ENCODE peak calls at places on chromosomes 16 and 17, in six cellular contexts. H is mesenchymal stem cell, A is H9, S is IMR-90, K is H1, E is mesendoderm. N is an unnamed sample.

GRCh38 chr17:51046527-51047384 is 73.9 kb downstream of the SPAG9 start:
- DNase-seq in S (peak), E (peak), H (peak), K (peak), A (peak), N (peak)

GRCh38 chr16:17026600-17027242 is 444.0 kb downstream of the XYLT1 start:
- DNase-seq in K (no peak), S (no peak), A (no peak), E (no peak), H (no peak), N (no peak)

GRCh38 chr17:75034236-75034908 is 12.4 kb downstream of the ATP5PD start:
- DNase-seq in S (peak), A (peak), E (peak), K (peak), H (peak), N (peak)

GRCh38 chr16:23145608-23146007 is 3.6 kb downstream of the USP31 start:
- DNase-seq in K (no peak), A (no peak), E (peak), S (peak), H (peak), N (no peak)

GRCh38 chr16:67247698-67248400 is 568 bp upstream of the FHOD1 start:
- DNase-seq in A (no peak), H (peak), E (no peak), S (no peak), K (peak), N (no peak)

GRCh38 chr17:49442051-49442450 is 27.4 kb upstream of the PHB1 start:
- DNase-seq in S (no peak), E (no peak), K (no peak), A (no peak), H (no peak), N (no peak)

GRCh38 chr17:14352139-14352538 is 51.3 kb downstream of the HS3ST3B1 start:
- DNase-seq in K (no peak), E (no peak), S (no peak), H (peak), A (no peak), N (no peak)

GRCh38 chr17:77523562-77523961 is 382.8 kb downstream of the SEC14L1 start:
- DNase-seq in A (peak), S (no peak), H (no peak), K (no peak), E (no peak), N (no peak)

GRCh38 chr17:75450270-75450669 is 6.2 kb upstream of the TMEM94 start:
- DNase-seq in A (no peak), E (no peak), H (no peak), K (no peak), S (peak), N (no peak)

GRCh38 chr17:17151055-17151454 is 55.1 kb downstream of the PLD6 start:
- DNase-seq in E (no peak), H (peak), A (no peak), K (no peak), S (peak), N (no peak)

GRCh38 chr16:23132921-23133532 is 16.2 kb downstream of the USP31 start:
- DNase-seq in A (no peak), S (peak), H (no peak), K (no peak), E (no peak), N (no peak)

GRCh38 chr16:73886378-73886777 is 410.2 kb upstream of the PSMD7 start:
- DNase-seq in E (no peak), S (no peak), K (no peak), H (no peak), A (no peak), N (no peak)

GRCh38 chr16:11107781-11108465 is 148.1 kb downstream of the SOCS1 start:
- DNase-seq in S (peak), K (no peak), A (no peak), H (peak), E (peak), N (no peak)

GRCh38 chr16:22189473-22190168 is 16.5 kb upstream of the EEF2K start:
- DNase-seq in A (peak), K (no peak), H (peak), S (peak), E (no peak), N (no peak)

GRCh38 chr16:58730724-58731370 is 3.3 kb downstream of the GOT2 start:
- DNase-seq in A (no peak), S (no peak), K (no peak), E (no peak), H (no peak), N (no peak)

GRCh38 chr17:5694507-5694906 is 110.2 kb upstream of the NLRP1 start:
- DNase-seq in H (no peak), K (peak), A (peak), E (peak), S (no peak), N (no peak)

GRCh38 chr16:61045931-61046330 is 990.3 kb downstream of the CDH8 start:
- DNase-seq in A (no peak), E (no peak), K (no peak), S (no peak), H (no peak), N (no peak)

GRCh38 chr16:85901760-85902365 is 2.9 kb downstream of the IRF8 start:
- DNase-seq in E (no peak), S (no peak), A (no peak), K (no peak), H (no peak), N (no peak)

GRCh38 chr16:47567321-47567720 is 106.2 kb downstream of the PHKB start:
- DNase-seq in S (no peak), K (no peak), E (no peak), H (no peak), A (no peak), N (no peak)

GRCh38 chr17:66964083-66964771 is at the start of gene CACNG4:
- DNase-seq in S (no peak), H (no peak), E (peak), A (no peak), K (peak), N (no peak)

GRCh38 chr17:16969931-16970906 is 1.7 kb downstream of the TNFRSF13B start:
- DNase-seq in H (no peak), E (no peak), A (peak), S (no peak), K (peak), N (no peak)

GRCh38 chr16:59249049-59249448 is 514.9 kb upstream of the GOT2 start:
- DNase-seq in K (peak), A (peak), H (no peak), S (no peak), E (peak), N (no peak)

GRCh38 chr16:80526418-80527061 is 14.3 kb upstream of the DYNLRB2 start:
- DNase-seq in E (peak), S (peak), K (no peak), A (peak), H (peak), N (peak)

GRCh38 chr16:27298132-27298531 is 15.6 kb upstream of the IL4R start:
- DNase-seq in A (no peak), E (no peak), K (no peak), S (no peak), H (no peak), N (no peak)

GRCh38 chr16:30711712-30712111 is 12.7 kb downstream of the SRCAP start:
- DNase-seq in S (no peak), A (no peak), E (no peak), H (no peak), K (no peak), N (no peak)

GRCh38 chr16:55042556-55043432 is 112.1 kb downstream of the IRX5 start:
- DNase-seq in A (peak), H (no peak), S (no peak), K (no peak), E (no peak), N (no peak)

GRCh38 chr17:61259360-61259759 is 140.3 kb upstream of the TBX2 start:
- DNase-seq in E (no peak), K (no peak), H (peak), S (no peak), A (no peak), N (no peak)

GRCh38 chr17:77867308-77867781 is 91.2 kb upstream of the TNRC6C start:
- DNase-seq in K (no peak), H (no peak), S (no peak), E (no peak), A (no peak), N (no peak)

GRCh38 chr16:11535494-11535893 is 51.2 kb downstream of the LITAF start:
- DNase-seq in E (no peak), A (no peak), H (no peak), S (no peak), K (no peak), N (no peak)

GRCh38 chr16:86680137-86680536 is 101.8 kb downstream of the FOXL1 start:
- DNase-seq in S (peak), A (no peak), K (no peak), E (no peak), H (peak), N (no peak)

GRCh38 chr16:24685539-24686432 is 43.7 kb upstream of the TNRC6A start:
- DNase-seq in E (peak), K (peak), S (peak), H (peak), A (peak), N (peak)

GRCh38 chr16:30557397-30557949 is 701 bp downstream of the ZNF764 start:
- DNase-seq in H (peak), K (no peak), E (no peak), A (no peak), S (no peak), N (peak)

GRCh38 chr17:69314246-69315030 is 12.5 kb downstream of the ABCA5 start:
- DNase-seq in K (no peak), S (no peak), H (no peak), E (no peak), A (no peak), N (peak)

GRCh38 chr17:77364941-77365583 is 224.3 kb downstream of the SEC14L1 start:
- DNase-seq in H (no peak), S (no peak), K (no peak), E (no peak), A (no peak), N (no peak)

GRCh38 chr17:34843682-34844081 is 117.6 kb downstream of the CCT6B start:
- DNase-seq in K (no peak), S (no peak), A (no peak), E (no peak), H (no peak), N (no peak)

GRCh38 chr17:10724546-10725195 is 5.2 kb downstream of the TMEM220 start:
- DNase-seq in E (no peak), S (no peak), H (no peak), A (no peak), K (no peak), N (no peak)

GRCh38 chr17:63768433-63768832 is 5.0 kb downstream of the CCDC47 start:
- DNase-seq in A (no peak), E (peak), K (no peak), H (no peak), S (no peak), N (no peak)
- H3K4ac ChIP-seq in A (no peak), E (no peak), K (no peak), H (no peak), S (no peak), N (no peak)

GRCh38 chr16:15460601-15461000 is 26.2 kb downstream of the BMERB1 start:
- DNase-seq in K (no peak), E (no peak), S (no peak), A (no peak), H (no peak), N (no peak)
- H2BK15ac ChIP-seq in K (no peak), E (no peak), S (no peak), A (no peak), H (no peak), N (no peak)

GRCh38 chr17:28841901-28842281 is 699 bp downstream of the FAM222B start:
- DNase-seq in K (no peak), H (peak), E (no peak), A (no peak), S (no peak), N (no peak)
- H3K4ac ChIP-seq in K (no peak), H (no peak), E (no peak), A (no peak), S (peak), N (no peak)

DNA sequence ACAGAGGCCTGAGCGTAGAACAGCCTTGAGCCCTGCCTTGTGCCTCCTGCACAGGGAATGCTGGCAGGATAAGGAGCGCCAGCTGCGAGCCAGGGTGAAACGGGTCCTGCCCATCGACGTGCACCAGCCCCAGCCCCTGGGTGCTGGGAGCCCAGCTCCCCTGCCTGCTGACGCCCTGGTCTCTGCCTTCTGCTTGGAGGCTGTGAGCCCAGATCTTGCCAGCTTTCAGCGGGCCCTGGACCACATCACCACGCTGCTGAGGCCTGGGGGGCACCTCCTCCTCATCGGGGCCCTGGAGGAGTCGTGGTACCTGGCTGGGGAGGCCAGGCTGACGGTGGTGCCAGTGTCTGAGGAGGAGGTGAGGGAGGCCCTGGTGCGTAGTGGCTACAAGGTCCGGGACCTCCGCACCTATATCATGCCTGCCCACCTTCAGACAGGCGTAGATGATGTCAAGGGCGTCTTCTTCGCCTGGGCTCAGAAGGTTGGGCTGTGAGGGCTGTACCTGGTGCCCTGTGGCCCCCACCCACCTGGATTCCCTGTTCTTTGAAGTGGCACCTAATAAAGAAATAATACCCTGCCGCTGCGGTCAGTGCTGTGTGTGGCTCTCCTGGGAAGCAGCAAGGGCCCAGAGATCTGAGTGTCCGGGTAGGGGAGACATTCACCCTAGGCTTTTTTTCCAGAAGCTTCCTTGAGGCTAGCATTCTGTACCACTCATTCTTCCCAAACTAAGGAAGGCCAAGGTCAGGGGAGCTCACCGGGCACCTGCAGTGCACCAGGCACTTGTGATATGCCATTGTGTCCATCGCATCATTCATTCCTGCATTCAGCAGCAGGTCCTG is 1.9 kb downstream of the PNMT start:
- DNase-seq in K (no peak), E (no peak), H (no peak), S (no peak), A (no peak), N (no peak)
- H2BK15ac ChIP-seq in K (peak), E (no peak), H (no peak), S (no peak), A (no peak), N (peak)

GRCh38 chr16:9874233-9874632 is 308.0 kb downstream of the GRIN2A start:
- DNase-seq in A (no peak), K (no peak), E (peak), H (no peak), S (no peak), N (no peak)
- H3K4ac ChIP-seq in A (no peak), K (no peak), E (no peak), H (no peak), S (no peak), N (no peak)

GRCh38 chr16:84462296-84463210 is 41.9 kb downstream of the MEAK7 start:
- DNase-seq in H (no peak), E (no peak), A (peak), K (no peak), S (no peak), N (no peak)

GRCh38 chr16:84461504-84462295 is 42.8 kb downstream of the MEAK7 start:
- DNase-seq in A (peak), E (no peak), K (no peak), H (no peak), S (no peak), N (no peak)

GRCh38 chr16:84465154-84465553 is 39.3 kb downstream of the MEAK7 start:
- DNase-seq in S (no peak), A (peak), H (no peak), K (peak), E (peak), N (no peak)

GRCh38 chr16:84463221-84463620 is 41.2 kb downstream of the MEAK7 start:
- DNase-seq in E (no peak), H (no peak), K (no peak), S (no peak), A (peak), N (no peak)

GRCh38 chr16:84464116-84464515 is 40.3 kb downstream of the MEAK7 start:
- DNase-seq in K (peak), H (no peak), S (no peak), A (no peak), E (no peak), N (no peak)
- H2BK15ac ChIP-seq in K (no peak), H (no peak), S (no peak), A (no peak), E (no peak), N (no peak)

GRCh38 chr17:7218166-7218565 is 1.5 kb downstream of the DLG4 start:
- DNase-seq in A (no peak), K (no peak), E (no peak), H (no peak), S (no peak), N (no peak)

GRCh38 chr17:7216242-7217112 is 3.2 kb downstream of the DLG4 start:
- DNase-seq in K (no peak), H (no peak), E (no peak), S (no peak), A (no peak), N (no peak)

GRCh38 chr17:7218774-7219173 is 862 bp downstream of the DLG4 start:
- DNase-seq in K (no peak), A (no peak), E (no peak), H (no peak), S (no peak), N (no peak)

GRCh38 chr17:7215652-7216139 is 3.9 kb downstream of the DLG4 start:
- DNase-seq in K (no peak), E (peak), A (peak), S (peak), H (peak), N (no peak)

DNA sequence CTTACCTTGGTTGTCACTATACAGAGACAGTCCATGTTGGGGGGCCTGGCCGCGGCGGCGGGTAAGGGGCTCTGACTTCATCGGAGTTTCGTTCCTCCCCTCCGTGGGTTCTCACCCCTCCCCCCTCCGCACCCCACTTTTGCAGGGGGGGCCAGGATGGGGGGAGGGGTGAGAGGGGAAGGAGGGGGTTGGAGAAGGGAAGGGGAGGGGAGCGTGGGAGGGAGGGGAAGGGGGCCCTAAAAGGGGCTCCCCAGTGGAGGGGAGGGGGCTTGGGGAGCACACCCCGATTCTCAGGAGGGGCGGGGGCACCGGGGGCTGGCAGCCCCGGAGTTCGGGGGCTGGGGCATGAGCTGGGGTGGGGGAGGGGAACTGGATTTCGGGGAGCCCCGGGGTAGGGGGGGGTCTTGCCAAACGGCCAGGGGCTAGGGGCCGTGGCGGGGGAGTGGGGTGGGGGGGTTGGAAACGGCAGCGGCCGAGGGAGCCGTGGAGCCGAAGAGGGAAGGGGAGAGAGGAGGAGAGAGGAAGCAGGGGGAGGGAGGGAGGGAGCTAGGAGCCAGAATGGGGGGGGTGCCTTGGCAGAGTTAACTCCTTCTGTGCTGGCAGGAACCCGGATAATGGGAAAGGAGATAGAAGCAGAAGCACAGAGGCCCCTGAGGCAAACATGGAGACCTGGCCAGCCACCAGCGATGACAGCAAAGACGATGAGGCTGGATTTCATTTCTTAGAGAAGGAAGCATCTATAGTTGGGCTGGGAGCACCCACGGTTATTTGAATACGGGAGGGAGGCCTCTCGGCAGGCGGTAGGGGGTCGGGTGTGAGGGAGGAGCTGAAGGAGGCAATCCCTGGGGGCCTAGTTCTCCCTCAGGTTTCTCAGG is 2.3 kb downstream of the DLG4 start:
- DNase-seq in S (peak), H (peak), K (peak), E (peak), A (peak), N (no peak)
- H3K4ac ChIP-seq in S (peak), H (peak), K (no peak), E (peak), A (no peak), N (no peak)

GRCh38 chr17:4479340-4479981 is 19.2 kb upstream of the SPNS2 start:
- DNase-seq in H (no peak), E (no peak), A (no peak), K (no peak), S (no peak), N (no peak)

GRCh38 chr17:4480929-4481898 is 17.5 kb upstream of the SPNS2 start:
- DNase-seq in E (no peak), A (no peak), S (no peak), H (no peak), K (no peak), N (no peak)

GRCh38 chr17:4478318-4478830 is 20.3 kb upstream of the SPNS2 start:
- DNase-seq in E (no peak), H (no peak), A (no peak), S (no peak), K (no peak), N (no peak)

GRCh38 chr17:4482338-4483011 is 16.2 kb upstream of the SPNS2 start:
- DNase-seq in K (no peak), H (no peak), A (no peak), E (no peak), S (no peak), N (no peak)

DNA sequence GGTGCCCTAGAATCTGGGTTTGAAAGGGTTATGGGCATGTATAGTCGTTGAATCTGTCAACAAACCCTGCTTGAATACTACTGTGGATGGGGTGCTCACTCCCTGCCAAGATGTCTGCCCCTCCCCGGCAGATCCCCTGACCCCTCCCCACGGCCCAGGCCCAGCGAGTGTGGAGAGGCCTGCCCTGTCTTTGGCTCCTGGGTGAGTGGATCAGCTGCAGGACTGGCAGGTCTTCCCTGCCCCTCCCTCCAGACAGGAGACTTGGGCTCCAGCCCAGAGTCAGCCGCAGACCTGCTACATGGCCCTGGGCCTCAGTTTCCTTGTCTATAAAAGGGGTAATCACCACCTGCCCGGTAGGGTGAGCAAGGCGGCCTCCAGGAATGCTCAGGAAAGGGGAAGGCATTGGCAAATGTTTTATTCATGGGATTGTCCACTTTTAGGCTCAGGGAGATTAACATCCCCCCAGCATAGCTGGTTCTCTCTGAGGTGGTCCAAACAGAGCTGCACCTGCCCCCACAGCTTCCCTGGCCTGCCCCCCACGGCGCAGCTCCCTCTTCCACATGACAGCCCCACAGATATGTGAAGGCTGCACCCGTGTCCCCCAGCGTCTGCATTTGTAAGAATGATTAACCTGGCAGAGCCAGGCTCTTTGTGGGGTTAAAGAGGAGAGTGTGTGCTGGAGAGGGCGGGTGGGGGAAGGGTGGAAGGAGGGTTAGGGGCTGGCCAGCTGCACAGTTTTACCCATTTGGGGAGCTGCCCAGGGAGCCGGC is 18.5 kb upstream of the SPNS2 start:
- DNase-seq in H (no peak), S (no peak), E (no peak), A (no peak), K (no peak), N (no peak)
- H2BK15ac ChIP-seq in H (no peak), S (no peak), E (no peak), A (no peak), K (no peak), N (peak)